ENCODE peak calls at places on chromosomes 4 and X, in five cellular contexts. I is fibroblast of pulmonary artery; V is NCI-H2081; Z is activated CD8-positive, alpha-beta memory T cell treated with anti-CD3 and anti-CD28 coated beads for 4 hours; R is stimulated activated CD4-positive, alpha-beta T cell treated with anti-CD3 and anti-CD28 coated beads, Interleukin-1b, Interleukin-23, amount 100 ng/mL, for 24 hours. F is an unnamed sample.
A peak's percentile ranks its signal among the peaks of the same experiment; 100 is the strongest.

GRCh38 chrX:11197671-11198070 is 86.5 kb downstream of the HCCS start:
- DNase-seq in I (no peak), V (no peak), Z (no peak), R (no peak), F (no peak)

GRCh38 chr4:80448056-80448455 is 112.5 kb downstream of the CFAP299 start:
- DNase-seq in I (no peak), V (no peak), Z (no peak), R (no peak), F (no peak)

GRCh38 chr4:52670121-52670520 is 11.0 kb upstream of the USP46 start:
- DNase-seq in I (no peak), V (no peak), Z (no peak), R (no peak), F (no peak)

GRCh38 chrX:20740443-20740842 is 473.7 kb upstream of the RPS6KA3 start:
- DNase-seq in I (no peak), V (no peak), Z (no peak), R (no peak), F (no peak)

GRCh38 chr4:67198757-67199156 is 346.5 kb downstream of the CENPC start:
- DNase-seq in I (peak; percentile 77), V (peak; percentile 32), Z (no peak), R (no peak), F (no peak)

GRCh38 chr4:39054497-39054896 is 7.5 kb upstream of the KLHL5 start:
- DNase-seq in I (no peak), V (no peak), Z (no peak), R (no peak), F (no peak)

GRCh38 chrX:22399793-22400192 is 127.1 kb downstream of the CBLL2 start:
- DNase-seq in I (peak; percentile 10), V (no peak), Z (no peak), R (no peak), F (no peak)

GRCh38 chr4:88706574-88706973 is 8.9 kb upstream of the NAP1L5 start:
- DNase-seq in I (peak; percentile 80), V (peak; percentile 50), Z (no peak), R (no peak), F (no peak)

GRCh38 chrX:19107035-19107434 is 15.2 kb downstream of the ADGRG2 start:
- DNase-seq in I (no peak), V (no peak), Z (no peak), R (no peak), F (no peak)

GRCh38 chrX:17298564-17298963 is 76.4 kb upstream of the NHS start:
- DNase-seq in I (no peak), V (no peak), Z (no peak), R (no peak), F (no peak)

GRCh38 chrX:2500091-2500680 is 590 bp downstream of the DHRSX start:
- DNase-seq in I (peak; percentile 55), V (no peak), Z (no peak), R (peak; percentile 4), F (peak; percentile 24)

GRCh38 chr4:102554482-102554881 is 53.3 kb downstream of the NFKB1 start:
- DNase-seq in I (peak; percentile 79), V (no peak), Z (no peak), R (no peak), F (no peak)

GRCh38 chr4:158644341-158644740 is 27.3 kb downstream of the C4orf46 start:
- DNase-seq in I (no peak), V (no peak), Z (no peak), R (no peak), F (no peak)

GRCh38 chr4:85209161-85209560 is 242.7 kb upstream of the WDFY3 start:
- DNase-seq in I (no peak), V (no peak), Z (no peak), R (no peak), F (no peak)

GRCh38 chrX:15384304-15384703 is at the start of gene VEGFD:
- DNase-seq in I (peak; percentile 71), V (no peak), Z (no peak), R (no peak), F (no peak)

GRCh38 chrX:110012818-110013484 is 10.0 kb downstream of the TMEM164 start:
- DNase-seq in I (no peak), V (peak; percentile 92), Z (no peak), R (no peak), F (no peak)

GRCh38 chrX:71846429-71846828 is 64.2 kb upstream of the NHSL2 start:
- DNase-seq in I (peak; percentile 9), V (no peak), Z (no peak), R (no peak), F (no peak)

GRCh38 chr4:15649914-15650545 is 5.1 kb downstream of the FBXL5 start:
- DNase-seq in I (peak; percentile 63), V (peak; percentile 71), Z (peak; percentile 46), R (peak; percentile 26), F (peak; percentile 59)

GRCh38 chr4:78370625-78371372 is 180.8 kb upstream of the ANXA3 start:
- DNase-seq in I (no peak), V (no peak), Z (no peak), R (no peak), F (no peak)

GRCh38 chrX:57871463-57871862 is 38.8 kb downstream of the ZXDA start:
- DNase-seq in I (no peak), V (no peak), Z (no peak), R (no peak), F (no peak)

GRCh38 chrX:65596270-65596669 is 61.7 kb upstream of the LAS1L start:
- DNase-seq in I (peak; percentile 50), V (no peak), Z (peak; percentile 24), R (no peak), F (peak; percentile 50)

GRCh38 chr4:109998867-109999303 is 86.2 kb downstream of the EGF start:
- DNase-seq in I (peak; percentile 76), V (peak; percentile 30), Z (no peak), R (no peak), F (no peak)

GRCh38 chr4:55358668-55359067 is 12.6 kb downstream of the SRD5A3 start:
- DNase-seq in I (peak; percentile 75), V (no peak), Z (no peak), R (no peak), F (no peak)

F was measured in T-helper 2 cell treated with Interferon-gamma antibody and Interleukin-4, amounts not matched to agents 5 μg/mL and 100 μg/mL, for 36 hours.